ENCODE peak calls at places on chromosome 6, in four cellular contexts. P is NB4, G is IMR-90, J is A549. K is an unnamed sample.

GRCh38 chr6:38549180-38549579 is 90.5 kb downstream of the BTBD9 start:
- DNase-seq in P (no peak), G (no peak), J (no peak), K (no peak)

GRCh38 chr6:25302677-25303128 is 23.5 kb downstream of the CARMIL1 start:
- DNase-seq in P (no peak), G (peak; percentile 76), J (peak; percentile 8), K (no peak)

GRCh38 chr6:45454008-45454911 is 76.5 kb upstream of the SUPT3H start:
- DNase-seq in P (peak; percentile 47), G (peak; percentile 78), J (no peak), K (no peak)

GRCh38 chr6:14001329-14002012 is 76.7 kb downstream of the RNF182 start:
- DNase-seq in P (no peak), G (peak; percentile 99), J (peak; percentile 67), K (no peak)

GRCh38 chr6:110039364-110039995 is 61.4 kb downstream of the GPR6 start:
- DNase-seq in P (peak; percentile 94), G (peak; percentile 87), J (peak; percentile 53), K (peak; percentile 81)

GRCh38 chr6:86355271-86355670 is 582.1 kb upstream of the HTR1E start:
- DNase-seq in P (no peak), G (no peak), J (no peak), K (no peak)

GRCh38 chr6:108643184-108643583 is 82.5 kb downstream of the FOXO3 start:
- DNase-seq in P (no peak), G (no peak), J (no peak), K (no peak)

GRCh38 chr6:6872924-6873344 is 234.8 kb upstream of the RREB1 start:
- DNase-seq in P (no peak), G (no peak), J (no peak), K (peak; percentile 24)

DNA sequence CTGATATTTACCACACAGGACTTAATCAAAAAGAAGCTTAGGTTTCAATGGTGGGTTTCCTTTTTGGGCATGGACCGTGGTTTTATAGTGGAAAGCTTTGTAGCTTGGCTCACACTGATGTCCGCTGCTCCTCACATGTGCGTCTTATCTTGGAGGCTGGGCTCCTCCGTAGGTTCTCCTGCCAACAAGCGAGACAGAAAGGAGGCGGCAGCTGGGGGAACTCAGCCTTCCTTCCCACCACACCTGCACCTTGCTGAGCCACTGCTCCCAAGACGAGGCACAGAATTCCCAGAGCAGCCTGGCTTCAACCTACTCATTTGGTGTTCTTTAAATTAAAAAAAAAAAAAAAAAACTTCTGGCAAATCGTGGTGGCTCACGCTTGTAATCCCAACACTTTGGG is 235.5 kb upstream of the QKI start:
- DNase-seq in P (no peak), G (no peak), J (no peak), K (no peak)
- TF ChIP-seq POLR2A in P (no peak), G (no peak), J (no peak), K (no peak)

DNA sequence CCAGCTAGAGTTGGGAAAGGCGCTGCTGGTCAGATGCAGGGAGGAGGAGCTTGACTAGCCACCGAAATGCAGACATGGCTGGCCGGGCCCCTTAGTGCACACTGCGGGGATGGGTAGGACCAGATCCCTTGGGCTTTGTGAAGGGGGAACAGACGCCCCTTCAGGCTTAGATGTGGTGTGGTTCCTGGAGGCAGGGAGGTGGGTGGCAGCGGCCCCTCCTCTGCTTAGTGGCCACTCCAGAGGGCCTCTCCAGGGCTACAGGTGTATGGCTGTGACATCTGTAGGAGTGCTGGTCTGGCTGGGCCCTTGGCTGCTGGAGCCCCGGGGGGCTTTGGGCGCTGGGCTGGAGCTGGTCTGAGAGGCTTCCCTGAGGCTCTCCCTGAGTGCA is 5.9 kb downstream of the CCND3 start:
- DNase-seq in P (peak; percentile 53), G (no peak), J (no peak), K (no peak)
- TF ChIP-seq POLR2A in P (no peak), G (no peak), J (no peak), K (no peak)

DNA sequence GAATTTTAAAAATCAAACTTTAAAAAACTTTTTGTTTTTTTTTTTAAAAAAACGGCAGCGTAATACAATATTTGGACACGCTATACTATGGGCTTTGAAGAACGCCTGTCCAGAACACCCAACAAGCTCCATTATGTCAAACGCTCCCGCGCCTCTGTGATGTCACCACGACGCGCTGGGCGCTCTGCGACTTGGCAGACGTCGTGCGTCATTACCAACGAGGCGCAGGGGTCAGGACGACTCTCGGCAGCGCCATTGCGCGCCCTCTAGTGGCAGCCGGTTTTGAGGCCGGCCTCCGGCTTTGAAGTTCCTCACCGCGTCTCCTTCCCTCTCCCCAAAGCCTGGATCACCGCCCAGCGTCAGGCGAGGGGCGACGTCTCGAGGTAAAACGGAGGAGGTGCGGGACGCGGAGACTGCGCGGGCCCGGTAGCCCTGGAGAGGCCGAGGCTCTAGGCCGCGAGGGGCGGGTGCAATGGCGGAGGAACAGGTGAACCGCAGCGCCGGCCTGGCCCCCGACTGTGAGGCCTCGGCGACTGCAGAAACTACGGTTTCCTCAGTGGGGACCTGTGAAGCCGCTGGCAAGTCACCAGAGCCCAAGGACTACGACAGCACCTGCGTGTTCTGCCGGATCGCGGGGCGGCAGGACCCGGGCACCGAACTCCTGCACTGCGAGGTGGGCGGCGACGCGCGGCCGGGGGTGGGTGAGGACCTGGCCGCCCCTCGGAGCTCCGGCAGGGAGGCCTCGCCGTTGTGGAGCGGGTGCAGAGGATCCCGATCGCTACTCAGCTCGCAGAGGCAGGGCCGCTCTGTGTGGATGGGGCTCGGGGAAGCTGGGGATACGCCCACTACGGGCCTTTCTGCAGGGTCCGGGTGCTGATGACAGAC is at the start of gene HINT3:
- DNase-seq in P (peak; percentile 99), G (peak; percentile 98), J (peak; percentile 78), K (peak; percentile 99)
- TF ChIP-seq POLR2A in P (peak; percentile 89), G (peak; percentile 29), J (no peak), K (peak; percentile 85)

GRCh38 chr6:139879823-139880356 is 505.4 kb upstream of the CITED2 start:
- DNase-seq in P (no peak), G (no peak), J (no peak), K (no peak)
- TF ChIP-seq POLR2A in P (no peak), G (no peak), J (no peak), K (no peak)

DNA sequence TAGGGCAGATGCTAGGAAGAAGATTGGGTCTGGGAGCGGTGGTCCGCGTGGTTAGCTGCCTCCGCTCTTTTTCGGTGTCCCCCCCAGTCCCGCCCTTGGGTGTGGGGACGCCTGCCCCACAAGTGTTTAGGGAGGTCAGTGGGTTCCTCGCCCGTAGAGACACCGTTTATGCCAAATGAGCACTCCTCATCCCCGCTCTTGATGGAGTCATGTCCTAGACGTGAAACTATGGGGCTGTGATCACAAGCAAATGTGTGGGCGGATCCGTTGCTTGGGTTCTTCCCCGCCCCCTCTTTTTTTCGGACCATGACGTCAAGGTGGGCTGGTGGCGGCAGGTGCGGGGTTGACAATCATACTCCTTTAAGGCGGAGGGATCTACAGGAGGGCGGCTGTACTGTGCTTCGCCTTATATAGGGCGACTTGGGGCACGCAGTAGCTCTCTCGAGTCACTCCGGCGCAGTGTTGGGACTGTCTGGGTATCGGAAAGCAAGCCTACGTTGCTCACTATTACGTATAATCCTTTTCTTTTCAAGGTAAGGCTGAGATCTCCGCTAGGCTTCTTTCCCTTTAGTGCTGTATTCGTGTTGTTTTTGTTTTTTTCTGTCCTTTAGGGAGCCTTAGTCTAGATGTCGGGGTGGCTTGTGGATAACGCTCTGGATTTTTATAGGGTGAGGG is at the start of gene HSP90AB1:
- DNase-seq in P (peak; percentile 98), G (peak; percentile 98), J (peak; percentile 72), K (peak; percentile 97)
- TF ChIP-seq POLR2A in P (peak; percentile 99), G (peak; percentile 100), J (peak; percentile 94), K (peak; percentile 100)

GRCh38 chr6:73460044-73460443 is 1.5 kb upstream of the MTO1 start:
- DNase-seq in P (peak; percentile 42), G (no peak), J (no peak), K (no peak)

GRCh38 chr6:73455865-73456629 is 4.0 kb upstream of the CGAS start:
- DNase-seq in P (peak; percentile 92), G (peak; percentile 41), J (no peak), K (peak; percentile 52)

DNA sequence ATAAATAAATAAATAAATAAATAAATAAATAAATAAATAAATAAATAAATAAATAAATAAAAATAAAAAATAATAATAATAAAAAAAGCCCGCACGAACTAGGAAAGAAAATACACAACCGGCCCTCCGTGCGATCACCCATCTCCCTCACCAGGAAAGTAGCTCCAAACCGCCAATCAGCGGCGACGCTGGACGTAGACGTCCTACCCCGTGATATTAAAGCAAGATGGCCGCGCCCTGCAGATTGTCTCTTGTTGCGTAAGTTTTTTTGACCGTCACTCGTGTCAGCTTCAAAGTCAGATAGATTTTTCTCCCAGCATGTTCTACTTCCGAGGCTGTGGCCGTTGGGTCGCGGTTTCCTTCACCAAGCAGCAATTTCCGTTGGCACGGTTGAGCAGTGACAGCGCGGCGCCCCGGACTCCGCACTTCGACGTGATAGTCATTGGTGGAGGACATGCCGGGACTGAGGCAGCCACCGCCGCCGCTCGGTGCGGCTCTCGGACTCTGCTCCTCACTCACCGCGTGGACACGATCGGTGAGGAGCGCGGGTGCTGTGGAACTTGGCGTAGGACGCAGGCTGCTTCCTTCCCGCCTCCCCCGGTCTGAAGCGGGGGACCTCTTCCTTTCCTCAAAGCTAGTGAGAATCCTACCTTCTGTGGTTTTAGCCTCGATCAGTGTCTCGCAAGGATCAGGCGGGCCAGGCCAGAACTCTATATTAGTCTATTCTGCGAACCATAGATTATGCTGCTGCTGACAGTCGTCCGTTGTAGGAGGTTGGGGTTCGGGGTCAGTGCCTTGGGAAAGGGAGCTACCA is at the start of gene MTO1:
- DNase-seq in P (peak; percentile 98), G (peak; percentile 90), J (peak; percentile 86), K (peak; percentile 95)
- TF ChIP-seq POLR2A in P (peak; percentile 66), G (peak; percentile 57), J (peak; percentile 50), K (peak; percentile 92)

DNA sequence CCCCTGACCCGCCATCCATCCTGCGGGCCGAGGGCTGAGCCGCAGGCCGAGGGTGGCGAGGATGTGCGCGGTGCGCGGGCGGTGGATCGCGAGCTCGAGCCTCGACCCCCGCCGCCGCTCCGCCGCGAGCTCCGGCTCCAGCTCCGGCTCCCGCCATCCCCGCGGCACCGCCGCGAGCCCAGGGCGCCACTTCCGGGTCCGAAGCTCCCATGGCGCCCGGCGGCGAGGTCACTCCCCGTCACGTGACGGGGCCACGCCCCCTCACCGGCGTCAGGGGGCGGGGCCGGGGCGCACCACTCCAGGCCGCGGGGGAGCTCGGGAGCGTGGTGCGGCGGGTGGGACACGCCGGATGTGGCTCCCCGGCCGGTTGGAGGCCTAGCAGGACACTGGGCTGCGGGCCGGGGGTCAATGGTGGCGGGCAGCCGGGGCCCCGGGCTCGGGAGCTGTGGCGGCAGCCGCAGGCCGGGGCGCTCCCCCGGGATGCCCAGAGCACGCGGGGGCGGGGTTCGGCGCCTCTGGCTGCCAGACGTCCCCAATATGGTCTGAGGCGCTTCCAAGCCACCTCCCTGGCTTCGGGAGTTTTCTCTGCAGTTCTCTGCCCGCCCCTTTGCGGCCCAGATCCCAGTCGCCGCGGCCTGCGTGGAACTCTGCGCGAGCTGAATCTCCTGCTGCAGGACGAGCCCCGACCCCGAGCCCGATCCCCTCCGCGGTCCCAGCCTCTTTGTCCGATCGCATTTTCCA is at the start of gene MTCH1:
- DNase-seq in P (peak; percentile 94), G (peak; percentile 86), J (peak; percentile 76), K (peak; percentile 96)
- TF ChIP-seq POLR2A in P (peak; percentile 97), G (peak; percentile 97), J (peak; percentile 92), K (peak; percentile 93)